ENCODE peak calls at places on chromosomes 7 and 10, in seven cellular contexts. X is AG04450; F is activated CD4-positive, alpha-beta memory T cell treated with anti-CD3 and anti-CD28 coated beads, Interleukin-2, amount 10 ng/mL, durations not matched to agents 7 days and 5 days; I is EH; V is activated CD8-positive, alpha-beta memory T cell treated with anti-CD3 and anti-CD28 coated beads, Interleukin-2, amount 10 ng/mL, durations not matched to agents 7 days and 5 days; Z is stimulated activated CD4-positive, alpha-beta T cell treated with anti-CD3 and anti-CD28 coated beads, Interleukin-4, amount 100 ng/mL, for 4 hours; H is small intestine. B is an unnamed sample.

GRCh38 chr10:112429147-112429546 is 17.6 kb downstream of the ZDHHC6 start:
- DNase-seq in I (no peak), V (no peak), H (no peak), F (no peak), X (no peak), Z (no peak), B (no peak)

GRCh38 chr7:115232041-115232440 is 310.1 kb downstream of the MDFIC start:
- DNase-seq in Z (no peak), X (no peak), V (no peak), F (no peak), I (no peak), H (no peak), B (no peak)

GRCh38 chr10:96814264-96814663 is 17.8 kb upstream of the LCOR start:
- DNase-seq in H (no peak), F (no peak), Z (no peak), X (no peak), I (peak), V (no peak), B (no peak)

GRCh38 chr7:44133295-44133694 is 7.8 kb downstream of the MYL7 start:
- DNase-seq in X (no peak), I (no peak), H (no peak), F (no peak), Z (no peak), V (no peak), B (no peak)

GRCh38 chr10:70255329-70256299 is 22.4 kb upstream of the PPA1 start:
- DNase-seq in F (no peak), Z (no peak), X (no peak), H (peak), I (peak), V (no peak), B (no peak)

GRCh38 chr7:3042861-3043489 is 692 bp downstream of the CARD11 start:
- DNase-seq in Z (peak), V (peak), X (no peak), I (no peak), F (peak), H (peak), B (no peak)

GRCh38 chr10:86167101-86167761 is 199.4 kb downstream of the GRID1 start:
- DNase-seq in F (no peak), Z (no peak), H (no peak), X (no peak), I (no peak), V (no peak), B (no peak)

GRCh38 chr10:124001391-124002260 is 91.8 kb downstream of the CHST15 start:
- DNase-seq in I (no peak), F (no peak), X (no peak), H (no peak), Z (no peak), V (peak), B (no peak)

GRCh38 chr10:63273575-63273974 is 140.4 kb downstream of the NRBF2 start:
- DNase-seq in V (no peak), I (no peak), H (peak), Z (no peak), F (no peak), X (no peak), B (no peak)

GRCh38 chr10:78688945-78689935 is 379.5 kb upstream of the ZMIZ1 start:
- DNase-seq in I (no peak), V (no peak), X (no peak), F (no peak), H (no peak), Z (no peak), B (no peak)

GRCh38 chr7:21771906-21772610 is 173.6 kb downstream of the CDCA7L start:
- DNase-seq in H (no peak), Z (no peak), F (no peak), I (peak), V (no peak), X (no peak), B (no peak)

GRCh38 chr7:127477285-127478039 is 85.0 kb upstream of the ZNF800 start:
- DNase-seq in I (no peak), X (no peak), V (no peak), F (no peak), Z (no peak), H (no peak), B (no peak)

GRCh38 chr10:99784025-99784730 is 1.7 kb downstream of the ABCC2 start:
- DNase-seq in Z (no peak), F (no peak), H (peak), I (peak), X (peak), V (no peak), B (no peak)

GRCh38 chr7:27199820-27200760 is at the start of gene HOXA13:
- DNase-seq in X (no peak), I (peak), F (no peak), H (no peak), V (no peak), Z (no peak), B (no peak)

GRCh38 chr10:71486465-71487114 is 89.9 kb downstream of the CDH23 start:
- DNase-seq in V (peak), Z (peak), F (peak), I (peak), H (peak), X (no peak), B (peak)

GRCh38 chr10:5271526-5271925 is 74.9 kb downstream of the AKR1C4 start:
- DNase-seq in F (no peak), Z (no peak), H (no peak), I (no peak), X (no peak), V (no peak), B (no peak)

GRCh38 chr10:49076319-49076718 is 39.0 kb downstream of the VSTM4 start:
- DNase-seq in V (no peak), Z (no peak), I (no peak), H (no peak), X (no peak), F (no peak), B (no peak)

GRCh38 chr7:13042605-13043236 is 355.3 kb downstream of the ARL4A start:
- DNase-seq in F (no peak), X (no peak), I (peak), H (no peak), Z (no peak), V (no peak), B (no peak)

GRCh38 chr10:126090911-126091728 is 194.8 kb downstream of the FANK1 start:
- DNase-seq in I (peak), V (no peak), Z (no peak), F (no peak), X (peak), H (no peak), B (no peak)

GRCh38 chr10:129042747-129043146 is 424.3 kb upstream of the MGMT start:
- DNase-seq in Z (no peak), I (no peak), H (no peak), F (no peak), V (no peak), X (no peak), B (no peak)

GRCh38 chr10:120423350-120424197 is 33.5 kb upstream of the PLPP4 start:
- DNase-seq in V (no peak), H (peak), I (peak), X (no peak), Z (no peak), F (peak), B (no peak)